ENCODE peak calls at places on chromosome 17, in eight cellular contexts. S is fibroblast of lung; Z is omental fat pad; A is glutamatergic neuron; K is AG04450; O is CD4-positive, alpha-beta T cell; I is prostate gland; Y is HFFc6. R is an unnamed sample.

GRCh38 chr17:47733414-47734288 is 615 bp downstream of the TBX21 start:
- DNase-seq in S (no peak), Z (peak), A (no peak), K (no peak), O (no peak), I (no peak), Y (no peak), R (no peak)

GRCh38 chr17:76772842-76773521 is 35.1 kb downstream of the MFSD11 start:
- DNase-seq in S (peak), Z (no peak), A (no peak), K (peak), O (peak), I (no peak), Y (peak), R (peak)

GRCh38 chr17:82062984-82063368 is 2.6 kb downstream of the DUS1L start:
- DNase-seq in S (no peak), Z (no peak), A (no peak), K (no peak), O (no peak), I (no peak), Y (no peak), R (no peak)

GRCh38 chr17:55301521-55302406 is 37.0 kb downstream of the HLF start:
- DNase-seq in S (no peak), Z (no peak), A (no peak), K (no peak), O (no peak), I (peak), Y (no peak), R (peak)

GRCh38 chr17:64741038-64741641 is 79.0 kb upstream of the SMURF2 start:
- DNase-seq in S (peak), Z (no peak), A (no peak), K (peak), O (no peak), I (no peak), Y (peak), R (no peak)

GRCh38 chr17:68355093-68355492 is 63.8 kb downstream of the ARSG start:
- DNase-seq in S (peak), Z (no peak), A (no peak), K (no peak), O (no peak), I (no peak), Y (peak), R (no peak)

GRCh38 chr17:48692049-48692448 is 30.3 kb downstream of the PRAC1 start:
- DNase-seq in S (no peak), Z (no peak), A (no peak), K (no peak), O (no peak), I (no peak), Y (no peak), R (no peak)

GRCh38 chr17:56754523-56755208 is 79.1 kb downstream of the C17orf67 start:
- DNase-seq in S (peak), Z (no peak), A (no peak), K (no peak), O (no peak), I (no peak), Y (peak), R (no peak)

GRCh38 chr17:792277-792676 is 10.1 kb downstream of the MRM3 start:
- DNase-seq in S (peak), Z (no peak), A (no peak), K (no peak), O (no peak), I (no peak), Y (no peak), R (no peak)

GRCh38 chr17:73343168-73343634 is 31.4 kb upstream of the CDC42EP4 start:
- DNase-seq in S (peak), Z (no peak), A (peak), K (peak), O (no peak), I (no peak), Y (no peak), R (peak)

GRCh38 chr17:82668631-82669099 is 20.4 kb upstream of the WDR45B start:
- DNase-seq in S (peak), Z (no peak), A (peak), K (peak), O (peak), I (peak), Y (peak), R (peak)

GRCh38 chr17:9361572-9361955 is 214.1 kb downstream of the STX8 start:
- DNase-seq in S (no peak), Z (no peak), A (no peak), K (no peak), O (no peak), I (no peak), Y (no peak), R (no peak)

GRCh38 chr17:58786586-58787295 is 31.1 kb downstream of the PPM1E start:
- DNase-seq in S (peak), Z (no peak), A (no peak), K (peak), O (no peak), I (no peak), Y (peak), R (peak)

GRCh38 chr17:30920282-30920681 is 1.5 kb upstream of the ADAP2 start:
- DNase-seq in S (peak), Z (no peak), A (no peak), K (peak), O (no peak), I (no peak), Y (no peak), R (no peak)

GRCh38 chr17:67500677-67501300 is 123.7 kb downstream of the PITPNC1 start:
- DNase-seq in S (no peak), Z (no peak), A (no peak), K (no peak), O (no peak), I (no peak), Y (no peak), R (no peak)

GRCh38 chr17:76873856-76874255 is 5.7 kb downstream of the MGAT5B start:
- DNase-seq in S (peak), Z (no peak), A (no peak), K (no peak), O (no peak), I (no peak), Y (peak), R (no peak)

GRCh38 chr17:8109669-8110455 is 8.5 kb downstream of the ALOXE3 start:
- DNase-seq in S (peak), Z (peak), A (peak), K (no peak), O (peak), I (peak), Y (no peak), R (peak)

GRCh38 chr17:50102164-50102991 is 7.2 kb downstream of the PDK2 start:
- DNase-seq in S (no peak), Z (no peak), A (no peak), K (no peak), O (no peak), I (no peak), Y (no peak), R (no peak)

GRCh38 chr17:5043524-5043923 is 8.3 kb upstream of the SLC52A1 start:
- DNase-seq in S (no peak), Z (no peak), A (no peak), K (no peak), O (no peak), I (no peak), Y (no peak), R (no peak)

GRCh38 chr17:76566988-76567431 is 18.6 kb downstream of the ST6GALNAC2 start:
- DNase-seq in S (no peak), Z (no peak), A (no peak), K (no peak), O (no peak), I (no peak), Y (no peak), R (no peak)

DNA sequence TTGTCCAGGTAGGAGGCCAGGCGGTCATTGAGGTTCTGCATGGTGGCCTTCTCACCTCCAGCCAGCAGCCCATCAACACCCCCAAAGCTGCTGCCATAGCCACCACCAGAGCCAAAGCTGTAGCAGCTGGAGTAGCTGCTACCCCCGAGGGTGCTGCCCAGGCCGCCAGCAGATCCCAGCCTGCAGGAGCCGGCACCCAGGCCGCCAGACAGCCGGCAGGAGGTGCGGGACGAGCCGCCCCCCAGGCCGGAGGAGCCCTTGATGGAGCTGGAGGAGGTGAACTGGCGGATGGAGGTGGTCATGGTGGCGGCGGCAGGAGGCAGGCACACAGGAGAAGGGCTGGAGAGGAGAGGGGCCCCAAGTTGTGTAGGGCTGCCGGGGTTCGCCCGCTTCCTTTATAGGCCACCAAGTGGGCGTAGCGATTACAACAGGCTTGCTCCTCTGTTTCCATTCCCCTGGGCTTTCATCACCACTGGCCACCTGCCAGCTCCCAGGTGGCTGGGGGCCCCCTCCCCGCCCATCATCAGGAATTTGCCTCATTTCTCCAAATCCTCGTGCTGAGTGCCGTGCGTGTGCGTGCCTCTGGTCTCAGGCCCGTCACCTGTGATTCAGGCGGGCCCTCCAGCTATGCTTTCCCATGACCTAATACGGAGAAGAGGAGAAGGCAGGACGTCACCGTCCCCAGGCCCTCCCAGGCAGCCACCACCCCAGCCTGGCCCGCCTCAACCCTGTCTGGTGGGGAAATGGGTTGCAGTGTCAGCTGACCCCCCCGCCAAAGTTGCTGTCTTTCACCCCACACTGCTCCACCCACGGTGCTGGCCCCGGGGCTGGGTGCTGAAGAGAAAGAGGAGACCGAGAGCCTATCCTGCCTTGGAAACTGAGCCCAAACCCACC is at the start of gene KRT17:
- DNase-seq in S (no peak), Z (no peak), A (peak), K (no peak), O (no peak), I (peak), Y (no peak), R (no peak)
- TF ChIP-seq CTCF in S (no peak), Z (no peak), A (no peak), K (no peak), O (no peak), I (no peak), Y (no peak), R (no peak)

DNA sequence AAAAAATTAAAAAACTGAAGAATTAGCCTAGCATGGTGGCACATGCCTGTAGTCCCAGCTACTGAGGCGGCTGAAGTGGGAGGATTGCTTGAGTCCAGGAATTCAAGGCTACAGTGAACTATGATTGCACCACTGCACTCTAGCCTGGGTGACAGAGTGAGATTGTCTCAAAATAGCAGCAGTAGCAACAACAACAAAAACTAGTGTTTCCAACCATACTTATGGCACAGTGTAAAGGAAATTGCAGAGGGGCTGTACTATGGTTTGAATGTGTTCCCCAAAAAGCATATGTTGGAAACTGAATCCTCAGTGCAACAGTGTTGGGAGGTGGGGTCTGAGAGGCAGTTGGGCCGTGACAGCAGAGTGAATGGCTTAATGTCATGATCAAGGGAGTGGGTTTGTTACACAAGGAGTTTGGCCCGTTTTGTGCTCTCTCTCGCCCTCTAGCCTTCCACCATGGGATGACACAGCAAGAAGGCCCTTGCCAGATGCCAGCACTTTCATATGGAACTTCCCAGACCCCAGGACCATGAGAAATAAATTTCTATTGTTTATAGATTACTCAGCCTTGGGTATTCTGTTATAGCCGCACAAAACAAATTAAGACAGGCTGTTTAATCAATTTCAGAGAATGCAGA is 70.0 kb downstream of the PGS1 start:
- DNase-seq in S (no peak), Z (no peak), A (no peak), K (no peak), O (no peak), I (no peak), Y (no peak), R (no peak)
- TF ChIP-seq CTCF in S (peak), Z (no peak), A (peak), K (peak), O (no peak), I (no peak), Y (peak), R (peak)

DNA sequence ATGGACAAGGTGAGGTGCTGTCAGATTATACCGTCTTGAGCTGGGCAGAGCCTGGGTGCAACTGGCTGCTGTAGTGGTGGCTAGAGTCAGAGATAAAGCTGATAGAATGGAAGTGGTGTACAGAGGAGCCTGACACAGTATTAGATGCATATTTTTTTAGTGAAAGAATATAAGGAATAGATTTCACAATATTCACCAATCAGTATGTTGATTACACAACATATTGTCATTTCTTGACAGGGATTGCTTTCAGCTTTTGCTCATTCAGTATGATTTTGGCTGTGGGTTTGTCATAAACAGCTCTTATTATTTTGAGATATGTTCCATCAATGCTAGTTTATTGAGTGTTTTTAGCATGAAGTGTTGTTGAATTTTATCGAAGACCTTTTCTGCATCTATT is 1.7 kb upstream of the CCL23 start:
- DNase-seq in S (no peak), Z (no peak), A (no peak), K (no peak), O (no peak), I (no peak), Y (no peak), R (no peak)
- TF ChIP-seq CTCF in S (no peak), Z (no peak), A (no peak), K (no peak), O (no peak), I (no peak), Y (no peak), R (no peak)

GRCh38 chr17:75077072-75077489 is 10.7 kb upstream of the SLC16A5 start:
- DNase-seq in S (no peak), Z (no peak), A (no peak), K (no peak), O (no peak), I (no peak), Y (no peak), R (no peak)

GRCh38 chr17:75077490-75078096 is 10.2 kb upstream of the SLC16A5 start:
- DNase-seq in S (no peak), Z (no peak), A (peak), K (no peak), O (peak), I (peak), Y (no peak), R (no peak)

GRCh38 chr17:75078097-75079022 is 9.4 kb upstream of the SLC16A5 start:
- DNase-seq in S (peak), Z (no peak), A (no peak), K (peak), O (no peak), I (no peak), Y (peak), R (no peak)

GRCh38 chr17:75081611-75082540 is 5.9 kb upstream of the SLC16A5 start:
- DNase-seq in S (no peak), Z (no peak), A (no peak), K (no peak), O (no peak), I (no peak), Y (no peak), R (no peak)

GRCh38 chr17:75079023-75079373 is 8.8 kb upstream of the SLC16A5 start:
- DNase-seq in S (no peak), Z (no peak), A (no peak), K (no peak), O (no peak), I (no peak), Y (no peak), R (no peak)
- TF ChIP-seq CTCF in S (no peak), Z (no peak), A (no peak), K (no peak), O (no peak), I (no peak), Y (no peak), R (no peak)

R was measured in BE2C.